ENCODE peak calls at places on chromosomes 3 and 15, in seven cellular contexts. I is right cardiac atrium, W is transverse colon, X is IMR-90, K is GM23248, A is A673, Q is Panc1. Y is an unnamed sample. For H3K4me1, the result is how much of the 10 kb centered on the place peaks cover.

GRCh38 chr3:38738630-38739395 is 77.2 kb downstream of the SCN10A start:
- DNase-seq in Q (no peak), W (peak), K (peak), X (peak), A (peak), I (no peak), Y (peak)

GRCh38 chr3:173932624-173933023 is 535.1 kb downstream of the NLGN1 start:
- DNase-seq in Q (no peak), K (peak), W (no peak), A (peak), I (no peak), X (peak), Y (peak)

GRCh38 chr15:31977812-31978662 is 52.3 kb upstream of the CHRNA7 start:
- DNase-seq in W (peak), Q (peak), X (peak), A (peak), I (peak), K (peak), Y (peak)

GRCh38 chr3:141913150-141913811 is 36.8 kb downstream of the ATP1B3 start:
- DNase-seq in I (no peak), K (peak), A (peak), X (peak), W (peak), Q (no peak), Y (peak)

GRCh38 chr3:167032267-167032876 is 347.7 kb downstream of the ZBBX start:
- DNase-seq in K (peak), X (peak), I (no peak), W (no peak), A (peak), Q (peak), Y (peak)

GRCh38 chr3:100893590-100893989 is 99.6 kb downstream of the ABI3BP start:
- DNase-seq in Q (no peak), X (peak), A (peak), K (peak), I (no peak), W (peak), Y (peak)

GRCh38 chr15:35484231-35484945 is 61.6 kb downstream of the DPH6 start:
- DNase-seq in Q (no peak), A (no peak), I (no peak), K (no peak), X (no peak), W (no peak), Y (no peak)

GRCh38 chr15:65937476-65937875 is 68.2 kb downstream of the RAB11A start:
- DNase-seq in A (no peak), X (peak), W (no peak), K (peak), I (no peak), Q (no peak), Y (no peak)

GRCh38 chr3:118801899-118802298 is 232.7 kb downstream of the IGSF11 start:
- DNase-seq in X (no peak), A (no peak), K (no peak), W (no peak), I (peak), Q (no peak), Y (no peak)

GRCh38 chr3:47009225-47010049 is 30.0 kb downstream of the NBEAL2 start:
- DNase-seq in W (peak), K (peak), X (peak), A (peak), Q (no peak), I (peak), Y (peak)

GRCh38 chr3:194443911-194444310 is 42.9 kb downstream of the ATP13A3 start:
- DNase-seq in Q (no peak), X (no peak), I (no peak), K (peak), A (no peak), W (no peak), Y (no peak)

GRCh38 chr15:49888727-49889126 is 230.3 kb downstream of the ATP8B4 start:
- DNase-seq in W (no peak), K (peak), I (no peak), X (no peak), Q (no peak), A (no peak), Y (no peak)

GRCh38 chr3:75254685-75255084 is 409.4 kb upstream of the FRG2C start:
- DNase-seq in I (no peak), X (no peak), A (no peak), Q (no peak), W (no peak), K (no peak), Y (no peak)

GRCh38 chr3:106421928-106422327 is 553.1 kb upstream of the CBLB start:
- DNase-seq in W (no peak), A (peak), X (peak), I (no peak), Q (no peak), K (peak), Y (no peak)

GRCh38 chr15:26242565-26242964 is 379.4 kb upstream of the ATP10A start:
- DNase-seq in Q (no peak), A (no peak), K (no peak), I (no peak), W (no peak), X (no peak), Y (no peak)

GRCh38 chr3:54882114-54882833 is 45.6 kb downstream of the LRTM1 start:
- DNase-seq in Q (no peak), K (peak), W (no peak), X (peak), I (no peak), A (no peak), Y (no peak)

GRCh38 chr3:103393395-103394186 is 958.8 kb downstream of the ZPLD1 start:
- DNase-seq in X (peak), A (no peak), I (no peak), Q (no peak), K (peak), W (no peak), Y (no peak)

GRCh38 chr3:123088360-123088759 is 21.5 kb downstream of the PDIA5 start:
- DNase-seq in K (no peak), X (no peak), A (no peak), Q (no peak), I (no peak), W (no peak), Y (no peak)

GRCh38 chr15:66369773-66370651 is 13.5 kb upstream of the TIPIN start:
- DNase-seq in K (peak), W (no peak), Q (peak), I (no peak), X (peak), A (peak), Y (peak)

GRCh38 chr3:130900959-130901358 is 7.1 kb downstream of the ATP2C1 start:
- DNase-seq in Q (no peak), W (no peak), K (no peak), I (no peak), A (no peak), X (peak), Y (no peak)

GRCh38 chr15:57035664-57036063 is 117.2 kb downstream of the TCF12 start:
- DNase-seq in Q (no peak), K (no peak), X (no peak), I (no peak), A (no peak), W (no peak), Y (no peak)

GRCh38 chr15:62769604-62770003 is 272.9 kb upstream of the TPM1 start:
- DNase-seq in Q (no peak), I (no peak), W (no peak), K (peak), A (no peak), X (peak), Y (no peak)

GRCh38 chr3:108215876-108216275 is 6.3 kb downstream of the IFT57 start:
- DNase-seq in X (no peak), I (no peak), Q (no peak), A (no peak), W (no peak), K (no peak), Y (no peak)

GRCh38 chr3:117955196-117955595 is 1079.5 kb downstream of the IGSF11 start:
- DNase-seq in A (no peak), I (no peak), X (peak), Q (no peak), W (no peak), K (peak), Y (no peak)

GRCh38 chr3:42349765-42350594 is 60.4 kb downstream of the LYZL4 start:
- DNase-seq in K (no peak), A (no peak), I (no peak), Q (no peak), W (no peak), X (no peak), Y (no peak)

GRCh38 chr15:57367556-57367955 is 8.7 kb upstream of the CGNL1 start:
- DNase-seq in Q (no peak), I (no peak), X (no peak), W (no peak), A (no peak), K (no peak), Y (no peak)

GRCh38 chr3:161558256-161558655 is 61.6 kb downstream of the OTOL1 start:
- DNase-seq in K (no peak), X (no peak), I (peak), Q (no peak), A (no peak), W (no peak), Y (no peak)

GRCh38 chr3:13278783-13279531 is 141.2 kb downstream of the NUP210 start:
- DNase-seq in I (peak), X (peak), W (no peak), K (no peak), Q (no peak), A (no peak), Y (no peak)

DNA sequence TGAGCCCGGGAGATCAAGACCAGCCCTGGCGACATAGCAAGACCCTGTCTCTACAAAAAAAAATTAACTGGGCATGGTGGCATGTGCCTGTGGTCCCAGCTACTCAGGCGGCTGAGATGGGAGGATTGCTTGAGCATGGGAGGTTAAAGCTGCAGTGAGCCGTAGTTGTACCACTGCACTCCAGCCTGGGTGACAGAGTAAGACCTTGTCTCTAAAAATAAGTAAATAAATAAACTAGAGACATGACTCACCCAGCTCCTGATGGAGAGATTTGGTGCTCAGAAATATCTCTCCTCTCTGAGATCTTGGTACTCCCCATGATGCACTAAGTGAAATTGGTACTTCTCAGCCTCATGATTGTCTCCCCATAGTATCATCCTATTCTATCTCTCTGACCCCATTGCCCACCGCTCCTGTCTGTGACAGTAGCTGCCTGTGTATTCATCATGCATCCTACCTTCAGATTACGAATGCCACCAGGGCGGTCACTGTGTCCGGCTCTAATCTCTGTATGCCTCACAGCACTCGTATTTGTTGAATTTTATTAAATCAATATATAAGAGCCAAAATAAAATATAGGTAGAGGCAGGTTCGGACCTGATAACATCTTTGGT is 50.9 kb downstream of the ABHD2 start:
- DNase-seq in K (peak), W (no peak), I (no peak), X (peak), Q (no peak), A (no peak), Y (no peak)
- H3K4me1 ChIP-seq in K (under half), W (under half), I (under half), X (under half), Q (under half), A (under half), Y (under half)

DNA sequence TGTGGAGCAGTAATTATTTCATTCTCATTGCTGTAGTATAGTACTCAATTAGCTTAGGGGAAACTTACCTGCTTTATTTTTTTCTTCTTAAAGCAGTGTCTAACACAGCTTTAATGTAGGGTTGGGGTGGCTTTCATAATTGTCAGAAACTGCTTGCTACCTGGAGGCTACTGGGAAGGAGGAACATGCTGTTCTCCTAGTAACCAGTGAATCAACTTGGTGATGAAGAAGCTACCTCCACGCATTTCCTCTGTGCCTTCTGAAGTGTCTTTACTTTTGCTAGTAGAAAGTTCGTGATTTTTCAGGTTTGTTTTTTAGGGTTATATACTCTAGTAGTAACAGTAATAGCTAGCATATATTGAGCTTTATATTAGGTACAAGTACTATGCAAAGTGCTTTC is 11.5 kb downstream of the FEM1B start:
- DNase-seq in X (no peak), W (no peak), A (no peak), K (no peak), Q (no peak), I (no peak), Y (no peak)
- H3K27ac ChIP-seq in X (no peak), W (no peak), A (no peak), K (peak), Q (no peak), I (no peak), Y (no peak)

GRCh38 chr3:16509721-16510619 is 3.5 kb downstream of the RFTN1 start:
- DNase-seq in K (no peak), X (no peak), Q (no peak), A (no peak), I (no peak), W (no peak), Y (no peak)
- H3K4me3 ChIP-seq in K (no peak), X (no peak), Q (no peak), A (no peak), I (no peak), W (no peak), Y (no peak)

GRCh38 chr3:41198950-41199865 is at the start of gene CTNNB1:
- DNase-seq in A (peak), X (peak), W (peak), K (peak), Q (no peak), I (peak), Y (peak)

GRCh38 chr3:41199866-41200668 is 762 bp downstream of the CTNNB1 start:
- DNase-seq in W (peak), A (no peak), K (peak), Q (no peak), X (no peak), I (no peak), Y (peak)

GRCh38 chr3:41202075-41202833 is 2.9 kb downstream of the CTNNB1 start:
- DNase-seq in W (no peak), I (no peak), K (no peak), Q (no peak), A (no peak), X (no peak), Y (no peak)

GRCh38 chr3:41198526-41198925 is 779 bp upstream of the CTNNB1 start:
- DNase-seq in X (no peak), Q (no peak), K (peak), A (peak), I (no peak), W (peak), Y (peak)

GRCh38 chr3:41200669-41201021 is 1.3 kb downstream of the CTNNB1 start:
- DNase-seq in K (peak), W (peak), I (no peak), X (peak), A (peak), Q (no peak), Y (peak)
- H3K4me1 ChIP-seq in K (under half), W (under half), I (under half), X (under half), A (under half), Q (under half), Y (under half)

GRCh38 chr15:55555089-55555488 is 33.1 kb downstream of the PYGO1 start:
- DNase-seq in Q (no peak), A (no peak), W (no peak), I (no peak), K (no peak), X (no peak), Y (peak)

GRCh38 chr15:55552461-55552860 is 35.7 kb downstream of the PYGO1 start:
- DNase-seq in W (no peak), I (no peak), X (no peak), K (no peak), A (no peak), Q (no peak), Y (peak)

GRCh38 chr15:55549305-55549704 is 38.8 kb downstream of the PYGO1 start:
- DNase-seq in A (no peak), Q (no peak), I (no peak), W (no peak), K (no peak), X (peak), Y (no peak)

GRCh38 chr15:55552926-55553325 is 35.2 kb downstream of the PYGO1 start:
- DNase-seq in X (peak), Q (no peak), W (no peak), K (peak), I (peak), A (no peak), Y (peak)
- H3K27ac ChIP-seq in X (peak), Q (no peak), W (no peak), K (no peak), I (no peak), A (no peak), Y (peak)

Y was measured in SJCRH30.